ENCODE peak calls at places on chromosomes 3 and 15, in four cellular contexts. W is AG04449, Q is pancreas, L is ovary. G is an unnamed sample.

GRCh38 chr3:194185225-194185624 is 49.3 kb downstream of the HES1 start:
- DNase-seq in W (no peak), Q (no peak), L (no peak), G (no peak)

GRCh38 chr3:107928084-107928445 is 162.8 kb downstream of the CD47 start:
- DNase-seq in W (no peak), Q (no peak), L (peak), G (no peak)

GRCh38 chr3:30644615-30645014 is 38.2 kb downstream of the TGFBR2 start:
- DNase-seq in W (no peak), Q (no peak), L (peak), G (peak)

GRCh38 chr15:41882689-41883483 is 11.0 kb downstream of the SPTBN5 start:
- DNase-seq in W (no peak), Q (peak), L (no peak), G (no peak)

GRCh38 chr3:75294124-75294523 is 370.0 kb upstream of the FRG2C start:
- DNase-seq in W (no peak), Q (peak), L (peak), G (peak)

GRCh38 chr15:69132935-69133861 is 27.2 kb upstream of the GLCE start:
- DNase-seq in W (no peak), Q (no peak), L (no peak), G (no peak)

GRCh38 chr3:138197058-138197457 is 10.0 kb downstream of the ARMC8 start:
- DNase-seq in W (no peak), Q (no peak), L (no peak), G (no peak)

GRCh38 chr3:31170932-31171670 is 276.6 kb upstream of the GADL1 start:
- DNase-seq in W (peak), Q (no peak), L (no peak), G (peak)

GRCh38 chr15:89494941-89495637 is 1.3 kb downstream of the RHCG start:
- DNase-seq in W (no peak), Q (no peak), L (no peak), G (no peak)

DNA sequence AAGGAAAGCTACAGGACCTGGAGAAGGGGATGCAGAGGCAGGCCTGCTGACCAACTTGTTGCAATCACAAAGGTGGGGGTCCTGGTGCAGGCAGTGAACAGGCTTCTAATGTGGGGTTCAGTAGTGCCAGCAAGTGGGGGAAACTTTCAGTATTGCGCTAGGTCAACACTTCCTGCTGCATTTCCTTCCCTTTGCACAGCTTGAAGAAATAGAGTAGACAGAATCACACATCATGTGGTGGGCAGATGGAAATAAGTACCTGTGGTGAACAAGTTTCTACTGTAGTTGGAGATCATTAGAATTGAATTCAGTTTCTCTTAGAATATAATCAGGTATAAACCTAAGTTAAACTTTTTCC is 63.4 kb downstream of the RGMA start:
- DNase-seq in W (no peak), Q (no peak), L (no peak), G (no peak)
- H3K4me3 ChIP-seq in W (no peak), Q (no peak), L (no peak), G (no peak)

DNA sequence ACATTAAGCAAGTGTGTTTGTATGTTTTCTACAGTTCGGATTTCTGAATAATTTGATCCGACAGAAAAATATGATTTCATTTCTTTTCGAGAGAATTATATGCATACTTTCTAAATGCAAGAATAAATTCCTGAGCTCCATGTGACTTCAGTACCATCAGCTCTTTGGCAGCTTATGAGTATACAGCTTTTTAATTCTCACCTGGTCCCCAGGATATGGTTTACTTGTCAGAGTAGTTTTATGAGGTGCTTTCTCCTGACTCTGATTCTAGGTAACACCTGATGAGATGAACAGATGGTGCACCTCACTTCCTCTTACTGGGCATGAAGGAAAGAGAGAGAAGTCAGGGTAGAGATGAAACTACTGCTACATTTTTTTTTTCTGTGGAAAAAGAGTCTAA is 3.1 kb downstream of the HGD start:
- DNase-seq in W (no peak), Q (no peak), L (no peak), G (no peak)
- H3K4me3 ChIP-seq in W (no peak), Q (no peak), L (no peak), G (no peak)

GRCh38 chr15:33756950-33757349 is 211.3 kb upstream of the CHRM5 start:
- DNase-seq in W (no peak), Q (no peak), L (no peak), G (no peak)

GRCh38 chr15:33753012-33753411 is 215.3 kb upstream of the CHRM5 start:
- DNase-seq in W (no peak), Q (no peak), L (no peak), G (no peak)

GRCh38 chr15:33757505-33758211 is 210.6 kb upstream of the CHRM5 start:
- DNase-seq in W (no peak), Q (no peak), L (no peak), G (no peak)

GRCh38 chr15:33754242-33754641 is 214.1 kb upstream of the CHRM5 start:
- DNase-seq in W (no peak), Q (no peak), L (no peak), G (no peak)
- H3K4me3 ChIP-seq in W (no peak), Q (no peak), L (no peak), G (no peak)

GRCh38 chr3:145898487-145898886 is 262.5 kb downstream of the PLOD2 start:
- DNase-seq in W (no peak), Q (no peak), L (peak), G (no peak)
- H3K4me3 ChIP-seq in W (no peak), Q (no peak), L (no peak), G (no peak)

DNA sequence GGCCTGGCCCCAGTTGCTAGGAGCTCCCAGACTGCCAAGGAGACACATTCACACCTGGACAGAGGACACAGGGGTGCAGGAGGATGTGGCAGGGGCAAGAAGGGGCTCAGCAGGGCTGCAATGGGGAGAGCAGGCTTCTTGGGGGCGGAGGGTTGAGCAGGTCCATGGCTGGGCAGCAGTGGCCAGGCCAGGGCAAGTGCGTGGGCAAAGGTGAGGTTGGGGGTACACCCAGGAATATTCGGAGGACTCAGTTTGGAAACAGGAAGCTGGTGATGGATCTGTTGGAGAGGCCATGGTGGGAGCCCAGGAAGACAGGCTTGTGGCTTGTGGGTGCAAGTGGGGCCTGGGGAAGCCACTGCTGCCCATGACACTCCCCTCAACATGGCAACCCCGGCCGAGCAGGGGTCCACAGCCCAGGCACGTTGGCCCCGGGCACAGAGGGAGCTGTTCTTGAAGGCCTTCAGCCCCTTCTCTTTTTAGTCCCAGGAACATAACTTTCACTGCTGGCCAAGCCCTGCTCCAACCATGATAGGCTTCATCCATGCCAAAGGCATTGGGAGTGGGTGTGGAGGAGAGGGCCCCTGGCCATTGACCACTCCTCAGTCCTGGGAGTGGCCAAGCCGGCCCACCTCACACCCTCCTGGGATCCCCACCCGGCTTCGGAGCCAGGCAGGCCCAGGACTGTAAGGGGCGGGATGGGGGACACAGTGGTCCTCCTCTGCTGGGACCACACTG is 33.3 kb downstream of the TSPAN3 start:
- DNase-seq in W (no peak), Q (peak), L (peak), G (no peak)
- H3K4me3 ChIP-seq in W (no peak), Q (no peak), L (no peak), G (no peak)

DNA sequence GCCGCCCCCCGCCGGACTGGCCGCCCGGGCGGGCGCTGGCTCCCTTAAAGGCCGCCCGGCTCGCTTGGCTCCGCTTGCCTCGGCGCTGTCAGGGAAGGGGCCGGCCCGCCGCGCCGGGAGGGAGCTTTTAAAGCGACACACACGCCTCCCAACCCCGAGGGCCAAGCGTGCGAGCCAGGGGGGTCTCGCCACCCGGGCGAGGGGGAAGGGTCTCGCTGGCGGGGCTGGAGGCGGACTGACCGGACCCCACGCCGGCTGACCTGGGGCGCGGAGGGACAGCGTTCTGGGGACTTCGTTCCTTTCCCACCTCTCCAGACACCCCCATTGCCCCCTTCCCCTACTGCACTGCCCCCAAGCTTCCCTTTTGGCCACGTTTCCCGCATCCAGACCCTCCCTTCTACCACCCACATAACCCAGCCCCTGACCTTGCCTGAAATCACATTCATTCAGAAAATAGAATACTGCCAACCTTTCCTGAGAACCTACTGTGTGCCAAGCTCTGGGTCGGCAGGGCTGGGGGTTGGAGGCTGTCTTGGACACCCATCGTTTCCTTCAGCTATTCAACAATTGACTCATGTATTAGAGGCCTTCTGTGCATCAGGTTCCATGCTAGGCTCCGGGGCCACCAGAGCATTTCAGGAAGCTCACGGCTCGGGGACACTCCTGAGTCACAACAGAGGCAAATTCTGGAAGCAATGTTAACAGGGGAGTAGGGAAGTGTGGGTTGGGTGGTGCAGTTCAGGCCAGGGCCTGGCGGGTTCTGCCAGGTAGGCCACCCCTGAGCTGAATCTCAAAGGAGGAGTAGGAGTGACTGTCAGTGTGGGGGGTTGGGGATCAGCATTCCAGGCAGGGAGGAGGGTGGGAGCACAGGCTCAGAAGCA is at the start of gene INSYN1:
- DNase-seq in W (no peak), Q (peak), L (peak), G (no peak)
- H3K4me3 ChIP-seq in W (peak), Q (peak), L (peak), G (peak)

GRCh38 chr3:159765860-159766294 is 222.8 kb upstream of the IL12A start:
- DNase-seq in W (no peak), Q (no peak), L (no peak), G (no peak)

GRCh38 chr3:159765025-159765859 is 223.4 kb upstream of the IL12A start:
- DNase-seq in W (peak), Q (peak), L (peak), G (peak)

GRCh38 chr3:159763466-159764210 is 225.0 kb upstream of the IL12A start:
- DNase-seq in W (no peak), Q (peak), L (peak), G (no peak)

GRCh38 chr3:159764211-159765024 is 224.2 kb upstream of the IL12A start:
- DNase-seq in W (no peak), Q (peak), L (peak), G (no peak)

GRCh38 chr3:159766563-159767185 is 222.0 kb upstream of the IL12A start:
- DNase-seq in W (no peak), Q (no peak), L (no peak), G (no peak)
- H3K4me3 ChIP-seq in W (peak), Q (no peak), L (no peak), G (peak)

GRCh38 chr15:77071338-77072223 is 672 bp upstream of the TSPAN3 start:
- DNase-seq in W (no peak), Q (no peak), L (no peak), G (no peak)
- H3K4me3 ChIP-seq in W (peak), Q (no peak), L (no peak), G (no peak)

GRCh38 chr3:189486556-189486955 is 144.6 kb upstream of the TP63 start:
- DNase-seq in W (no peak), Q (no peak), L (no peak), G (no peak)
- H3K4me3 ChIP-seq in W (no peak), Q (no peak), L (no peak), G (no peak)

DNA sequence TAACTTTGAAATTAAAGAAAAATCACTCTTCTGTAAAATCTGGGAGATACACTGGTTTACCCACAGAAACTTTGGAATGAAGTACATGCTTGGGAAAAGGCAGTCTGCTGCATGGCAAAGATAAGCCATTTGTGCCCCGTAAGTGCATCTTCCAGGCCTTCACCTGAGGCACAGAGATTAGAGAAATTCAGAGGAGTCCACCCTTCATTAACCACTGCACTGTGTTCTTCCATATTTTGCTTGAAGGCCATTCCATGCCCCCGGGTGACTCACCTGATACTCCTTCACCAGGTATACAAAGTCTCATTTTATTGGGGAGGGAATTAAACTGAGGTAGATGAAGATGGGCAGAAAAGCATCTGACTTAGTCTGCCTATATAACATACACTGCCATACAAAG is 53.0 kb downstream of the CMSS1 start:
- DNase-seq in W (no peak), Q (no peak), L (no peak), G (no peak)
- H3K4me3 ChIP-seq in W (no peak), Q (no peak), L (peak), G (no peak)